ENCODE peak calls at places on chromosomes 16 and 17, in five cellular contexts. One of them, this sample, is unnamed.

GRCh38 chr17:40122944-40123810 is 1.4 kb downstream of the MSL1 start:
- DNase-seq in PC-9: no peak
- DNase-seq in PC-3: peak; percentile 33
- DNase-seq in GM23338: peak; percentile 86
- DNase-seq in HCT116: no peak
- DNase-seq in this sample: peak; percentile 54

GRCh38 chr17:64651889-64652288 is 10.2 kb downstream of the SMURF2 start:
- DNase-seq in PC-9: no peak
- DNase-seq in PC-3: no peak
- DNase-seq in GM23338: no peak
- DNase-seq in HCT116: no peak
- DNase-seq in this sample: no peak

GRCh38 chr17:65027305-65027704 is 29.2 kb downstream of the GNA13 start:
- DNase-seq in PC-9: peak; percentile 91
- DNase-seq in PC-3: peak; percentile 96
- DNase-seq in GM23338: peak; percentile 75
- DNase-seq in HCT116: peak; percentile 65
- DNase-seq in this sample: no peak

GRCh38 chr17:50931003-50931878 is 65.1 kb upstream of the TOB1 start:
- DNase-seq in PC-9: peak; percentile 72
- DNase-seq in PC-3: peak; percentile 75
- DNase-seq in GM23338: peak; percentile 90
- DNase-seq in HCT116: no peak
- DNase-seq in this sample: peak; percentile 86

GRCh38 chr17:44956998-44957981 is 9.7 kb upstream of the KIF18B start:
- DNase-seq in PC-9: no peak
- DNase-seq in PC-3: no peak
- DNase-seq in GM23338: no peak
- DNase-seq in HCT116: no peak
- DNase-seq in this sample: no peak

GRCh38 chr17:62664336-62665120 is 37.1 kb downstream of the MRC2 start:
- DNase-seq in PC-9: no peak
- DNase-seq in PC-3: no peak
- DNase-seq in GM23338: no peak
- DNase-seq in HCT116: no peak
- DNase-seq in this sample: no peak

GRCh38 chr17:66190738-66191606 is 961 bp downstream of the CEP112 start:
- DNase-seq in PC-9: no peak
- DNase-seq in PC-3: peak; percentile 73
- DNase-seq in GM23338: no peak
- DNase-seq in HCT116: no peak
- DNase-seq in this sample: no peak

GRCh38 chr17:48728232-48729231 is at the start of gene HOXB13:
- DNase-seq in PC-9: no peak
- DNase-seq in PC-3: peak; percentile 94
- DNase-seq in GM23338: peak; percentile 77
- DNase-seq in HCT116: peak; percentile 75
- DNase-seq in this sample: peak; percentile 41

GRCh38 chr17:64781810-64782555 is 119.9 kb upstream of the SMURF2 start:
- DNase-seq in PC-9: no peak
- DNase-seq in PC-3: no peak
- DNase-seq in GM23338: peak; percentile 37
- DNase-seq in HCT116: no peak
- DNase-seq in this sample: no peak

GRCh38 chr17:12254460-12254859 is 233.8 kb downstream of the MAP2K4 start:
- DNase-seq in PC-9: no peak
- DNase-seq in PC-3: no peak
- DNase-seq in GM23338: no peak
- DNase-seq in HCT116: no peak
- DNase-seq in this sample: no peak

GRCh38 chr17:51857052-51857593 is 301.4 kb downstream of the CA10 start:
- DNase-seq in PC-9: no peak
- DNase-seq in PC-3: peak; percentile 39
- DNase-seq in GM23338: peak; percentile 69
- DNase-seq in HCT116: no peak
- DNase-seq in this sample: no peak

GRCh38 chr17:60525347-60525623 is 757 bp downstream of the APPBP2 start:
- DNase-seq in PC-9: no peak
- DNase-seq in PC-3: peak; percentile 16
- DNase-seq in GM23338: peak; percentile 16
- DNase-seq in HCT116: no peak
- DNase-seq in this sample: no peak

GRCh38 chr17:6591599-6592158 is 35.3 kb upstream of the PITPNM3 start:
- DNase-seq in PC-9: no peak
- DNase-seq in PC-3: peak; percentile 89
- DNase-seq in GM23338: no peak
- DNase-seq in HCT116: no peak
- DNase-seq in this sample: no peak

GRCh38 chr16:57755061-57755684 is 19.6 kb downstream of the KATNB1 start:
- DNase-seq in PC-9: no peak
- DNase-seq in PC-3: no peak
- DNase-seq in GM23338: no peak
- DNase-seq in HCT116: no peak
- DNase-seq in this sample: no peak
- TF ChIP-seq CTCF in PC-9: no peak
- TF ChIP-seq CTCF in PC-3: no peak
- TF ChIP-seq CTCF in GM23338: no peak
- TF ChIP-seq CTCF in HCT116: no peak
- TF ChIP-seq CTCF in this sample: no peak

DNA sequence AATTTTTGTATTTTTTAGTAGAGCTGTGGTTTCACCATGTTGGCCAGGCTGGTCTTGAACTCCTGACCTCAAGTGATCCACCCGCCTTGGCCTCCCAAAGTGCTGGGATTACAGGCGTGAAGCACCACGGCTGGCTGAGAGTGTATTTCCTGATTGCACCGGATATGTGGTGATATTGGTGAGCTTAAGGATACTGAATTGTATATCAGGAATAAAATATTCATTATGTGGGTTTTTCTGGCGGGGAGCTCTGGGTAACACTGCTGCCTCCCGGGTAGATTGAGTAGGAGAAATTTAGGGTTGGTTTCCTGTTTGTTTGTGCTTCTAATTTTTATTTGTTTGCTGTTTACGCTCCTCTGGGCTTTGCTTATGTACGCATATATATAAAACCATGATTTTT is 7.7 kb upstream of the TMEM98 start:
- DNase-seq in PC-9: no peak
- DNase-seq in PC-3: no peak
- DNase-seq in GM23338: no peak
- DNase-seq in HCT116: no peak
- DNase-seq in this sample: no peak
- H3K9me2 ChIP-seq in PC-9: no peaks in the 10 kb centered on the region
- H3K9me2 ChIP-seq in PC-3: no peaks in the 10 kb centered on the region
- H3K9me2 ChIP-seq in GM23338: peaks cover 7% of the 10 kb centered on the region
- H3K9me2 ChIP-seq in HCT116: no peaks in the 10 kb centered on the region
- H3K9me2 ChIP-seq in this sample: no peaks in the 10 kb centered on the region

DNA sequence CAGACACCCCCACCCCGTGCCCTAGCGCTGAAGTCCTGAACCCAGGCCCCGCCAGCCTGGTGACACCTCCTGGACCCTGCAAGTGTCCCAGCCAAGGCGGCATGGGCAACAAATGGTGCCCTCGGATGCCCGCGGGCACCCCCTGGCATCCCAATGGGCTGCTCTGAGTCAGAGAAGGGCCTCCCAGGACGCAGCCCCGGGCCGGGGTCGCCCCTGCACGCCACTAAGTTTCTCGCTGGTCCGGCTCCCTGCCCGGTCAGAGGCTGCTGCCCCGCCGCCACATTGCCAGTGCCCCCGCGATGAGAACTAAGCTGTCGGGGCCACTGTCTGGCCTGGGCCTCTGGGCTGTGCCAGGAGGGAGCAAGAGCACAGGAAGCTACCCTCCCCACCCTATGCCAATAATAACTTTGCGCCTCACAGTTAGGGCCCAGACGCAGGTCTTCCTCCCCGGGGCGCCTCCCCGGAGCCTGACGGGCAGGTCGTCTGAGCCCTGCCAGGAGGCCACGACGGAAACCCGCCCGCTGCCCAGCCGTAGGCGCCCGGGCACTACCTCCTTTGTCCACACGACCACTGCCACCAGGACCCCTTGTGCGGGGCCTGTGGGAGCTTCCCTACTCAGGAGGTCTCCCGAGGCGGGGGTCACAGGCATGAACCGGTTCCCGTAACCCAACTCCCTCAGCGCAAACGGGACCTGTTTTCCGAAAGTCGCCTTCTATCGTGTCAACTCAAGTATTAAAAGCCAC is 1.4 kb downstream of the ZFPM1 start:
- DNase-seq in PC-9: no peak
- DNase-seq in PC-3: peak; percentile 24
- DNase-seq in GM23338: peak; percentile 47
- DNase-seq in HCT116: no peak
- DNase-seq in this sample: peak; percentile 70
- TF ChIP-seq EZH2 in PC-9: no peak
- TF ChIP-seq EZH2 in PC-3: no peak
- TF ChIP-seq EZH2 in GM23338: no peak
- TF ChIP-seq EZH2 in HCT116: no peak
- TF ChIP-seq EZH2 in this sample: no peak

GRCh38 chr17:53633856-53634255 is 188.9 kb upstream of the KIF2B start:
- DNase-seq in PC-9: no peak
- DNase-seq in PC-3: no peak
- DNase-seq in GM23338: peak; percentile 34
- DNase-seq in HCT116: no peak
- DNase-seq in this sample: no peak
- TF ChIP-seq CTCF in PC-9: no peak
- TF ChIP-seq CTCF in PC-3: no peak
- TF ChIP-seq CTCF in GM23338: no peak
- TF ChIP-seq CTCF in HCT116: no peak
- TF ChIP-seq CTCF in this sample: no peak

DNA sequence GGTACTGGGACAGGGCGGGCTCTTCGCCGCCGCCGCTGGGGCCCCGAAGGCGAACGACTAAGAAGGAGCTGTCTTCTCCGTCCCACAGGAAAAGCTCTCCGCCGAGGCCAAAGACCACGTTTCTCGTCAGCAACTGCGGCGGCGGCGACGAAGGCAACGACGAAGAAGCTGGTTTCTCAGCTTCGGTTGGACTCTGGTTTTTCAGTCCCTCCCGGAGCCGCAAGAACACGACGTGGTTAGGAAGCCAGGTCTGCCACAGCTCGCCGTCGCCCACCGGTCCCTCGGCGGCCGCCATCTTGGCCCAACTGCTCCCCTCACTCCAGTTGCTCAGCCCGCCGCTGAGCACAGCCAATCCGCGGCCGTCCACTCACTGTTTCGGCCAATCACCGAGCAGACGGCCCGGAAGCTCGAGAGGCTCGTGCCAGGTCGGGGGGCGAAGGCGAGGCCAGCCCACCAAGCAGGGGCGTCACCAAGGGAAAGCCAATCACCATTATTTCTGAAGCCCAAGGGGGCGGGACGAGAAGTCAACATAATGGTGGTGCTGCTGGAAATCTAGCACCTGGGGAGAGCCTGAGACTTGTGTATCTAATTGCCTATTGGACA is at the start of gene NUP88:
- DNase-seq in PC-9: peak; percentile 91
- DNase-seq in PC-3: peak; percentile 95
- DNase-seq in GM23338: peak; percentile 99
- DNase-seq in HCT116: peak; percentile 95
- DNase-seq in this sample: peak; percentile 98
- H3K9me2 ChIP-seq in PC-9: no peaks in the 10 kb centered on the region
- H3K9me2 ChIP-seq in PC-3: no peaks in the 10 kb centered on the region
- H3K9me2 ChIP-seq in GM23338: no peaks in the 10 kb centered on the region
- H3K9me2 ChIP-seq in HCT116: no peaks in the 10 kb centered on the region
- H3K9me2 ChIP-seq in this sample: no peaks in the 10 kb centered on the region

GRCh38 chr17:8122923-8123694 is 797 bp downstream of the HES7 start:
- DNase-seq in PC-9: no peak
- DNase-seq in PC-3: peak; percentile 16
- DNase-seq in GM23338: peak; percentile 44
- DNase-seq in HCT116: no peak
- DNase-seq in this sample: peak; percentile 58

GRCh38 chr17:8125196-8125946 is 1.5 kb upstream of the HES7 start:
- DNase-seq in PC-9: peak; percentile 43
- DNase-seq in PC-3: peak; percentile 76
- DNase-seq in GM23338: peak; percentile 74
- DNase-seq in HCT116: peak; percentile 60
- DNase-seq in this sample: peak; percentile 65

GRCh38 chr17:8122391-8122922 is 1.4 kb downstream of the HES7 start:
- DNase-seq in PC-9: no peak
- DNase-seq in PC-3: peak; percentile 5
- DNase-seq in GM23338: peak; percentile 91
- DNase-seq in HCT116: no peak
- DNase-seq in this sample: no peak

GRCh38 chr17:8124350-8125195 is 667 bp upstream of the HES7 start:
- DNase-seq in PC-9: no peak
- DNase-seq in PC-3: peak; percentile 40
- DNase-seq in GM23338: no peak
- DNase-seq in HCT116: no peak
- DNase-seq in this sample: peak; percentile 22

GRCh38 chr17:8123695-8124349 is at the start of gene HES7:
- DNase-seq in PC-9: no peak
- DNase-seq in PC-3: peak; percentile 4
- DNase-seq in GM23338: peak; percentile 92
- DNase-seq in HCT116: no peak
- DNase-seq in this sample: no peak
- TF ChIP-seq EZH2 in PC-9: no peak
- TF ChIP-seq EZH2 in PC-3: no peak
- TF ChIP-seq EZH2 in GM23338: peak; percentile 19
- TF ChIP-seq EZH2 in HCT116: no peak
- TF ChIP-seq EZH2 in this sample: no peak

GRCh38 chr16:81562926-81563325 is 118.3 kb downstream of the CMIP start:
- DNase-seq in PC-9: no peak
- DNase-seq in PC-3: no peak
- DNase-seq in GM23338: no peak
- DNase-seq in HCT116: no peak
- DNase-seq in this sample: no peak
- TF ChIP-seq CTCF in PC-9: no peak
- TF ChIP-seq CTCF in PC-3: no peak
- TF ChIP-seq CTCF in GM23338: no peak
- TF ChIP-seq CTCF in HCT116: no peak
- TF ChIP-seq CTCF in this sample: no peak

DNA sequence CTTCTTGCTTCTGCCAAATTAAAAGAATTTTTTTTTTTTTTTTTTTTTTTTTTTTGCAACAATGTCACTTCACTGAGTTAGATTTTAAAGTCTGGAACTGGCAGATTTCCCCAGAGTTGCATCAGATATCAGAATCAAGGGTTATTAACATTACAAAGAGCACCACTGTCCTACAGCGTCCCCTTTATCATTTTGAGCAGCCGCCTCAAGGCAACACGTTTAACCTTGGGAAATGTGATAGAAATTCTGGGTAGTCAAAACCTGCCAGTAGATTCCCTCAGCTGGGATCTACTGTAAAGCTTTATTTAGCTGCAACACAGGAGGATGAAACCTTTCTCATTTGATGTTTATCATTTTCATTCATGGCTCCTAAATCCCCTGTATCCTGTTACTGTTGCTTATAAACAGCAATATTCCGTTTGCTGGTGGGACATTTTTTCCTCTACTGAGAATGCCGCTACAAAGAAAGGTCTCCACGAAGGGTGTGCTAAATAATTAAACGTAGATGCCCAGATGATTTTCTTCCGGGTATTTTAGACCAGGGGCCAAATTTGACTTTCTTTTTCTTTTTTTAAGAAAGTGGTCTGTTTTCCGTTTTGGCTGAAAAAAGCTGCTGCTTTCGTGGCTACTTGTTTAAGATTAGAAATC is 436.1 kb upstream of the GOT2 start:
- DNase-seq in PC-9: no peak
- DNase-seq in PC-3: no peak
- DNase-seq in GM23338: peak; percentile 84
- DNase-seq in HCT116: no peak
- DNase-seq in this sample: no peak
- H3K9me2 ChIP-seq in PC-9: no peaks in the 10 kb centered on the region
- H3K9me2 ChIP-seq in PC-3: no peaks in the 10 kb centered on the region
- H3K9me2 ChIP-seq in GM23338: peaks cover 7% of the 10 kb centered on the region
- H3K9me2 ChIP-seq in HCT116: no peaks in the 10 kb centered on the region
- H3K9me2 ChIP-seq in this sample: no peaks in the 10 kb centered on the region

This sample was measured in MM.1S.